ENCODE peak calls at places on chromosomes 1 and 21, in eight cellular contexts. Z is uterus; P is naive thymus-derived CD8-positive, alpha-beta T cell; O is posterior cingulate gyrus; B is activated CD4-positive, alpha-beta T cell treated with anti-CD3 and anti-CD28 coated beads, Interleukin-2, amount 10 ng/mL, durations not matched to agents 7 days and 5 days; T is colonic mucosa; R is lower leg skin; S is stimulated activated CD8-positive, alpha-beta memory T cell treated with anti-CD3 and anti-CD28 coated beads, Interleukin-15, amount 100 ng/mL, for 4 hours. V is an unnamed sample.

GRCh38 chr1:2810899-2811525 is 9.5 kb upstream of the TTC34 start:
- DNase-seq in Z (no peak), P (no peak), O (no peak), B (no peak), T (no peak), R (no peak), S (no peak), V (no peak)

GRCh38 chr1:98388431-98388830 is 273.1 kb upstream of the SNX7 start:
- DNase-seq in Z (no peak), P (no peak), O (no peak), B (peak), T (no peak), R (no peak), S (no peak), V (peak)

GRCh38 chr1:152960452-152961044 is 9.9 kb upstream of the SPRR4 start:
- DNase-seq in Z (no peak), P (no peak), O (no peak), B (no peak), T (no peak), R (peak), S (no peak), V (no peak)

GRCh38 chr21:34815831-34816700 is 147.3 kb downstream of the CLIC6 start:
- DNase-seq in Z (no peak), P (no peak), O (no peak), B (no peak), T (peak), R (peak), S (no peak), V (no peak)

GRCh38 chr1:225468270-225469020 is 40.6 kb upstream of the LBR start:
- DNase-seq in Z (no peak), P (no peak), O (no peak), B (peak), T (no peak), R (no peak), S (no peak), V (no peak)

GRCh38 chr1:203676455-203676854 is 49.8 kb downstream of the ATP2B4 start:
- DNase-seq in Z (no peak), P (no peak), O (no peak), B (no peak), T (no peak), R (no peak), S (no peak), V (no peak)

GRCh38 chr1:154497026-154497806 is 4.8 kb upstream of the TDRD10 start:
- DNase-seq in Z (no peak), P (peak), O (no peak), B (no peak), T (no peak), R (peak), S (no peak), V (no peak)

GRCh38 chr1:59062743-59063142 is 234.2 kb upstream of the FGGY start:
- DNase-seq in Z (peak), P (no peak), O (no peak), B (no peak), T (peak), R (no peak), S (no peak), V (no peak)

GRCh38 chr1:111052246-111052645 is 87.6 kb downstream of the DRAM2 start:
- DNase-seq in Z (no peak), P (no peak), O (no peak), B (no peak), T (no peak), R (no peak), S (no peak), V (no peak)

GRCh38 chr21:28959367-28960099 is 33.1 kb downstream of the LTN1 start:
- DNase-seq in Z (no peak), P (no peak), O (no peak), B (no peak), T (no peak), R (no peak), S (no peak), V (no peak)

GRCh38 chr1:63691672-63692425 is 82.0 kb upstream of the ROR1 start:
- DNase-seq in Z (peak), P (peak), O (peak), B (peak), T (peak), R (no peak), S (no peak), V (peak)

GRCh38 chr1:3948344-3948743 is 48.3 kb upstream of the C1orf174 start:
- DNase-seq in Z (no peak), P (no peak), O (no peak), B (no peak), T (no peak), R (no peak), S (no peak), V (no peak)

GRCh38 chr21:25573409-25574206 is 33.7 kb downstream of the MRPL39 start:
- DNase-seq in Z (no peak), P (peak), O (no peak), B (peak), T (no peak), R (no peak), S (no peak), V (peak)

GRCh38 chr1:199009447-199009846 is 370.6 kb downstream of the PTPRC start:
- DNase-seq in Z (no peak), P (peak), O (no peak), B (peak), T (no peak), R (no peak), S (no peak), V (no peak)

GRCh38 chr1:185441608-185442007 is 124.6 kb upstream of the IVNS1ABP start:
- DNase-seq in Z (no peak), P (no peak), O (no peak), B (no peak), T (no peak), R (no peak), S (no peak), V (no peak)

GRCh38 chr1:219790834-219791615 is 137.3 kb downstream of the SLC30A10 start:
- DNase-seq in Z (no peak), P (no peak), O (no peak), B (no peak), T (no peak), R (no peak), S (no peak), V (no peak)

GRCh38 chr1:109151146-109151545 is 37.2 kb downstream of the ELAPOR1 start:
- DNase-seq in Z (no peak), P (no peak), O (peak), B (no peak), T (peak), R (no peak), S (no peak), V (peak)

GRCh38 chr1:1356796-1357401 is 1.5 kb downstream of the MXRA8 start:
- DNase-seq in Z (no peak), P (no peak), O (no peak), B (no peak), T (no peak), R (no peak), S (no peak), V (no peak)

GRCh38 chr1:6688757-6689156 is 12.9 kb downstream of the DNAJC11 start:
- DNase-seq in Z (no peak), P (no peak), O (no peak), B (no peak), T (no peak), R (no peak), S (no peak), V (no peak)

V was measured in GM04504.